ENCODE peak calls at places on chromosomes 6 and 20, in nine cellular contexts. T is A549, F is fibroblast of pulmonary artery, N is kidney, V is neural crest cell, R is cardiac fibroblast, X is transverse colon, H is RWPE1, D is natural killer cell. K is an unnamed sample.

GRCh38 chr6:18243302-18243893 is 20.9 kb downstream of the DEK start:
- DNase-seq in T (no peak), F (no peak), D (no peak), X (no peak), R (no peak), H (no peak), N (no peak), V (no peak), K (no peak)

GRCh38 chr6:52423971-52424381 is 3.8 kb downstream of the EFHC1 start:
- DNase-seq in N (no peak), H (peak), T (no peak), D (no peak), F (peak), X (no peak), R (peak), V (no peak), K (no peak)

GRCh38 chr20:46715292-46715756 is 5.9 kb downstream of the SLC2A10 start:
- DNase-seq in D (no peak), X (peak), T (peak), H (peak), V (no peak), F (peak), N (peak), R (peak), K (peak)

GRCh38 chr6:22536111-22536510 is 33.3 kb upstream of the HDGFL1 start:
- DNase-seq in D (no peak), R (no peak), N (no peak), F (no peak), X (no peak), H (no peak), T (no peak), V (no peak), K (no peak)

GRCh38 chr6:37110455-37111155 is 59.3 kb upstream of the PIM1 start:
- DNase-seq in V (no peak), F (peak), T (no peak), X (no peak), R (no peak), N (no peak), D (no peak), H (no peak), K (no peak)

GRCh38 chr6:148272597-148272996 is 70.0 kb upstream of the SASH1 start:
- DNase-seq in N (no peak), X (no peak), V (no peak), H (no peak), R (peak), T (no peak), F (peak), D (no peak), K (no peak)

GRCh38 chr6:139872635-139873034 is 498.2 kb upstream of the CITED2 start:
- DNase-seq in D (no peak), R (no peak), N (no peak), X (peak), H (no peak), V (no peak), T (no peak), F (no peak), K (no peak)

GRCh38 chr6:154757352-154758095 is 24.3 kb downstream of the SCAF8 start:
- DNase-seq in D (no peak), X (no peak), V (no peak), F (peak), N (no peak), H (peak), T (no peak), R (peak), K (no peak)

GRCh38 chr6:54267798-54268197 is 40.4 kb upstream of the TINAG start:
- DNase-seq in F (peak), X (peak), N (no peak), T (peak), R (peak), D (no peak), V (no peak), H (peak), K (no peak)

GRCh38 chr6:138410048-138410735 is 6.2 kb downstream of the HEBP2 start:
- DNase-seq in V (no peak), N (no peak), F (peak), T (no peak), H (no peak), D (no peak), X (no peak), R (peak), K (peak)

DNA sequence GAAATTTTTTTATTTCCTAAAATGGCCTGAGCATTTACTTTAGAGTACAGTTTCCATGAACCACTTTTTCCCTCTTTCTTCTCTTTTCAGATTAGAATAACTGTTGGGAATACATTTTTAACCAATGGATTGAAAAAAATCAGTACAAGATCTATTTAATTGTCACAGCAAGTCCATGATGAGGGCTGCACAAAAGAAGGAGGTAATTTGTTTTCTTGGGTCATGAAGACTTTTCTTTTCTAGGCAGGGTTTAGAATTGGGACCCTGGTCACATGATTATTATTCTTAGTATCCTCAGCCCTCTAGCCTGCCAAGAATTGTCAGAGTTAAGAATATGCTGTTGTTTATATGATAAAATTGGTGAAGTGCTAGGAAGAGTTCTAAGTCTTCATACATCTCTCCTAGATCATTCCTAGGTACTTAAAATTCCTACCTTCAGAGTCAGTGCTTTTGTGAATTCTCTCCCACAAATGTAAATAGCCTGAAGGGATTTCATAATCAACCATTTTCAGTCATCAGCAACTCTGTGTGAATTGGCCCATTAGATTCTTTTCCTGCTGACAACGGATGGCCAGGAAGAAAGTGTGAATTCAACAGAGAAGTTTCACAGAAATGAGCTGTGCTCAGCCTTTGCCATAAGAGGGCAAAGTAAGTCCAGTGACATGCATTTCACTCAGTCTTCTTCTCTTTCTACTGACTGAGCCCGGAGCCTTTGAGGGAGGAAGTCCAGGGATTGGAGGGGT is 32.4 kb upstream of the TPBG start:
- DNase-seq in T (peak), V (no peak), R (peak), N (no peak), F (peak), X (no peak), H (peak), D (no peak), K (no peak)
- TF ChIP-seq CTCF in T (peak), V (no peak), R (peak), N (no peak), F (peak), X (no peak), H (peak), D (no peak), K (no peak)

GRCh38 chr6:31110825-31111582 is 1.4 kb downstream of the C6orf15 start:
- DNase-seq in H (no peak), D (no peak), T (no peak), N (no peak), X (no peak), V (no peak), F (no peak), R (no peak), K (no peak)
- TF ChIP-seq CTCF in H (no peak), D (no peak), T (no peak), N (no peak), X (no peak), V (no peak), F (no peak), R (no peak), K (no peak)

GRCh38 chr6:33206864-33207568 is 1.3 kb upstream of the RING1 start:
- DNase-seq in F (peak), V (peak), X (no peak), R (peak), H (peak), N (peak), D (no peak), T (no peak), K (no peak)

GRCh38 chr6:33206027-33206863 is 1.8 kb downstream of the HSD17B8 start:
- DNase-seq in H (no peak), F (no peak), N (no peak), V (no peak), T (no peak), X (no peak), R (no peak), D (no peak), K (no peak)

GRCh38 chr6:33204415-33205171 is at the start of gene HSD17B8:
- DNase-seq in D (peak), N (peak), X (peak), T (peak), F (peak), H (peak), V (peak), R (peak), K (peak)

GRCh38 chr6:33204165-33204414 is 365 bp upstream of the HSD17B8 start:
- DNase-seq in V (no peak), D (no peak), X (no peak), R (no peak), F (no peak), H (no peak), N (no peak), T (no peak), K (no peak)

DNA sequence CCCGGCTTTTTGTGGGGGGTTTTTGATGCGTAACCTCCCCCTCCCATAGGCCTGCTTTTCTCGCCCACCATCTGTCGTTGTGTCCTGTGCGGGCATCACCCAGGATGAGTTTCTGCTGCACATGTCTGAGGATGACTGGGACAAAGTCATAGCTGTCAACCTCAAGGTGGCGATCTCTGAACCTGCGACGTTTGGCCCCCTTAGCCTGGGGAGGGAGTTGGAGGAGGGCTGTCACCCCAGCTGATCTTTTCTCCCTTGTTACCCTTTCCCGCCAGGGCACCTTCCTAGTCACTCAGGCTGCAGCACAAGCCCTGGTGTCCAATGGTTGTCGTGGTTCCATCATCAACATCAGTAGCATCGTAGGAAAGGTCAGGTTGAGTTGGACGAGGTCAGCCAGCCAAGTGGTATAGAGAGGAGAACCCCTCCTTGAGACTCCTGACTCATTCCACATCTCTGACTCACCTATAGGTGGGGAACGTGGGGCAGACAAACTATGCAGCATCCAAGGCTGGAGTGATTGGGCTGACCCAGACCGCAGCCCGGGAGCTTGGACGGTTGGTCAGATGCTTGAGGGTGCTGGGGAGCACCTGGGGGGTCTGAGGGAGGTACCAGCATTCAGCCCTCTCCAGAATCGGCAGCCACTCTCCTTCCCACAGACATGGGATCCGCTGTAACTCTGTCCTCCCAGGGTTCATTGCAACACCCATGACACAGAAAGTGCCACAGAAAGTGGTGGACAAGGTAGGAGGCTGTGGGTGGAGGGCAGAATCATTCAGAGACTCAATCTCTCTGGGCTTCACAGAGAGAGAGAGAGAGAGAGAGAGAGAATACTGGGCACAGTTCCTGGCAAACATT is 944 bp downstream of the HSD17B8 start:
- DNase-seq in N (no peak), R (peak), D (no peak), T (peak), X (no peak), F (no peak), V (no peak), H (peak), K (no peak)
- TF ChIP-seq CTCF in N (no peak), R (no peak), D (no peak), T (no peak), X (no peak), F (peak), V (no peak), H (no peak), K (no peak)

DNA sequence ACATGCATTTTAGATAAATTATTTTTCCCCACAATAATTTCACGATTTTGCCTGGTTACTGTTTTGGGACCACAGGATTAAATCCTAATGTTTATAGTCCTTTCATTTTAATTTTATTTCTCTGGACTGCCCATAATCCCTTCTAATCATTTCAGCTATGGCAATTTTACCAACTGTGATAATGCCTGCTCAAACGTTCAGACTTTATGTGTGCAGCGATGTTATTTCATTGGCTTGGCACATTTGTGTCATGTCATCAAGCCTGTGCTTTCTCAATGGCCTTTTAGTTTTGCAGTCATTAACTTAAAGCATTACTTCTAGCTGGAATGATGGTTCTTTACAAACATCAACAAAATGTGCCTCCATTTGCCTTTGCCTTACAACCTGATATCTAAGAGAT is 140.6 kb upstream of the HSF2 start:
- DNase-seq in H (no peak), F (no peak), N (no peak), X (no peak), R (no peak), D (no peak), V (no peak), T (no peak), K (no peak)
- TF ChIP-seq CTCF in H (no peak), F (no peak), N (no peak), X (no peak), R (no peak), D (no peak), V (no peak), T (no peak), K (no peak)

GRCh38 chr20:64038579-64039292 is 2.8 kb downstream of the C20orf204 start:
- DNase-seq in T (peak), X (peak), F (peak), N (peak), D (peak), V (peak), R (peak), H (peak), K (no peak)

GRCh38 chr20:64037199-64037497 is 1.2 kb downstream of the C20orf204 start:
- DNase-seq in D (no peak), F (no peak), T (no peak), R (no peak), N (no peak), H (no peak), X (no peak), V (no peak), K (no peak)

GRCh38 chr20:64037498-64038213 is 1.7 kb downstream of the C20orf204 start:
- DNase-seq in V (no peak), H (no peak), F (no peak), N (no peak), X (no peak), T (no peak), D (no peak), R (no peak), K (no peak)

GRCh38 chr20:64039293-64040160 is 3.5 kb downstream of the C20orf204 start:
- DNase-seq in N (no peak), F (no peak), R (no peak), T (no peak), H (no peak), V (no peak), D (no peak), X (no peak), K (no peak)

GRCh38 chr20:64038252-64038578 is 2.2 kb downstream of the C20orf204 start:
- DNase-seq in X (no peak), R (no peak), H (no peak), F (no peak), D (no peak), T (no peak), N (no peak), V (no peak), K (no peak)
- TF ChIP-seq CTCF in X (no peak), R (no peak), H (no peak), F (no peak), D (no peak), T (no peak), N (no peak), V (no peak), K (no peak)

DNA sequence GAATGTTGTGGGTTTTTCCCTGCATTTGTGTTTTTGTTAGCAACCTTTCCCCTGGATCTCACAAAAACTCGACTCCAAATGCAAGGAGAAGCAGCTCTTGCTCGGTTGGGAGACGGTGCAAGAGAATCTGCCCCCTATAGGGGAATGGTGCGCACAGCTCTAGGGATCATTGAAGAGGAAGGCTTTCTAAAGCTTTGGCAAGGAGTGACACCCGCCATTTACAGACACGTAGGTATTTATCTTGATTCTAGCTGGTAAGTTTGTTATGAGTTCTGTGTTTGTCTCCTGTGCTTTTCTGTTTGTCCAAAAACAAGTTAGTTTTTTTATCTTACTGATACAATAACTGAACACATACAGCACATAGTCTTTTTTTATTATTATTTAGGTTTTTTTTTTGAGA is 3.0 kb downstream of the SLC25A27 start:
- DNase-seq in R (peak), D (no peak), N (no peak), X (no peak), F (no peak), H (no peak), V (peak), T (peak), K (no peak)
- TF ChIP-seq CTCF in R (peak), D (no peak), N (no peak), X (no peak), F (peak), H (no peak), V (peak), T (peak), K (no peak)

DNA sequence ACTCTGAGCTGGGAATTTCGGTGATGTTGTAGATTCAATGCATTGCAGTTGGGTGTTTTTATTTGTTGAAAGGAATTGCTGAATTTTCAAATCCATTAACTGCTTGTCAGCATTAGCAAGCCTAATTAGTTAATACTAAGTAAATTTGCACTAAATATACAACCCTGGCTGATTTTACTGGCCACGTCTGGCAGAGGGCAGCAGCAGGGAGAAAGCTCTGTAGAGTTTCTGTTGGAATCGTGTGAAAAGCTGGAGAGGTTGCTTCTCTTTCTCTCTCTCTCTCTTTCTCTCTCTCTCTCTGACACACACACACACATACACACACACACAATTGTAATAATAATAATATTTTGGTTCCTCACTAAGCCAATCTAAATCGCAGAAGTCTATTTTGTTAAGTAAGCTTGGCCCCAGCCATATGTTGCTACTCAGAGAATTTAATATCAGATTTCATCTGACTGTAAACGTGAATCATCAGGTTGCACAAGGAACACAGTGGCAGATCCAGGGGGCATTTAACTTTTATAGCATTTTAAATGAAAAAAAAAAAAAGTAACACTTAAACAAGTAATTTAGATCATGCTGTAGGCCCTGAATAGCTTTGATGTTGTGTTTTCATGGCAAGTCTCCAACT is 289.5 kb downstream of the ESR1 start:
- DNase-seq in R (peak), F (peak), D (no peak), T (no peak), X (no peak), V (no peak), N (no peak), H (peak), K (no peak)
- TF ChIP-seq CTCF in R (peak), F (peak), D (no peak), T (no peak), X (no peak), V (no peak), N (no peak), H (no peak), K (no peak)

DNA sequence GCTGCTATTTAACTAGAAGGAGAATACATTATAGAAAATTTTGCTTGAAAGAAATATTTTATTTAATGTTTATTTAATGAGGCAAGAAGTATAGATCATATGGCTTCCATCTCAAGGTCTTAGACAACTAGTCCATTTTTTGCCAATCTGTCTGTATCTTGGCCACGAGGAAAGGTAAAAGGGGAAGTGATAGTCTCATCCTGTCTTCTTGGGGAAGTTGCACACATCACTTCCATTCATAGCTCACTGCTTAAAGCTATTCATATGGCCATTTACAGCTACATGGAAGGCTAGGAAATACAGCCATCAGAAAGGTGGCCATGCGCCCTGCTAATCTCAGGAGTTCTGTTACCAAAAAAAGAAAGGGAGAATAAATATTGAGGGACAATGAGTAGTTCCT is 50.8 kb downstream of the METTL24 start:
- DNase-seq in T (no peak), V (no peak), D (no peak), N (no peak), F (no peak), H (no peak), R (no peak), X (no peak), K (no peak)
- TF ChIP-seq CTCF in T (no peak), V (no peak), D (no peak), N (no peak), F (no peak), H (no peak), R (no peak), X (no peak), K (no peak)

DNA sequence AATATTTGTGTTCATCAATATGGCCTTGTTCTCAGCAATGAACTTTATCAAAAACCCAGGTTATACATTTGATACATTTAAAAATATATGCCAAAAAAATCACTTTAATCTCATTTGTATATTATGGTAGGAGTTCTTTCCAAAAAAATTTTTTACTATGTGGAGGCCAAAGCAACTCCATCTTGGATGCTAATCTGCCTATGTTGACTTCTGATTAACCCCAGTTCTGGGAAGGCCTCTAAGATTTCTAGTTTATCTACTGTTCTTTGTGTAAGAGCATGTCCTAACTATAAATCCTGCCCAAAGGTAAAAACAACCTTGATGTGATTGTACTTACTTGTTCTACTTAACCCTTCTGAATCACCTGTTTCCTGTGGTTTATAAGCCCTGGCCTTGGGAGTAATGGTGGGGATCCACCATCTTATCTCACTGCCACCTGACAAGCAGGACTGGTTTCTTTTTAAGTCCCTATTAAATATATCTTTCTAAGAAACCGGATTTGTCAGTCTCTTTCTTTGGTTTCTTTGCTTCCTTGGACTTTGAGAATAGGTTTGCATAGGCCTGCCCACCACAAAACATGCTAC is 46.7 kb downstream of the RNGTT start:
- DNase-seq in D (no peak), H (no peak), R (no peak), T (no peak), N (no peak), F (no peak), V (no peak), X (no peak), K (no peak)
- TF ChIP-seq CTCF in D (no peak), H (no peak), R (no peak), T (no peak), N (no peak), F (no peak), V (no peak), X (no peak), K (no peak)